ENCODE peak calls at places on chromosome 12, in five cellular contexts. One of them, this sample, is unnamed.

GRCh38 chr12:7989827-7990491 is 42.6 kb upstream of the FOXJ2 start:
- DNase-seq in HFF-Myc: no peak
- DNase-seq in neural progenitor cell: no peak
- DNase-seq in fibroblast of mammary gland: no peak
- DNase-seq in ovary: no peak
- DNase-seq in this sample: peak; percentile 82

GRCh38 chr12:122955151-122955550 is 11.1 kb downstream of the ABCB9 start:
- DNase-seq in neural progenitor cell: no peak
- DNase-seq in HFF-Myc: no peak
- DNase-seq in fibroblast of mammary gland: no peak
- DNase-seq in ovary: no peak
- DNase-seq in this sample: no peak

GRCh38 chr12:26869908-26870459 is 37.0 kb upstream of the ITPR2 start:
- DNase-seq in HFF-Myc: no peak
- DNase-seq in fibroblast of mammary gland: no peak
- DNase-seq in ovary: no peak
- DNase-seq in neural progenitor cell: no peak
- DNase-seq in this sample: no peak

GRCh38 chr12:118102609-118103008 is 1.2 kb downstream of the VSIG10 start:
- DNase-seq in fibroblast of mammary gland: no peak
- DNase-seq in neural progenitor cell: no peak
- DNase-seq in HFF-Myc: no peak
- DNase-seq in ovary: no peak
- DNase-seq in this sample: no peak

GRCh38 chr12:31521972-31522371 is 69.0 kb downstream of the DENND5B start:
- DNase-seq in HFF-Myc: no peak
- DNase-seq in fibroblast of mammary gland: peak; percentile 30
- DNase-seq in ovary: no peak
- DNase-seq in neural progenitor cell: no peak
- DNase-seq in this sample: no peak

GRCh38 chr12:1646908-1647669 is 18.1 kb downstream of the WNT5B start:
- DNase-seq in fibroblast of mammary gland: no peak
- DNase-seq in HFF-Myc: no peak
- DNase-seq in neural progenitor cell: no peak
- DNase-seq in ovary: no peak
- DNase-seq in this sample: no peak

GRCh38 chr12:46546634-46547273 is 174.2 kb upstream of the SLC38A2 start:
- DNase-seq in HFF-Myc: no peak
- DNase-seq in fibroblast of mammary gland: peak; percentile 72
- DNase-seq in neural progenitor cell: no peak
- DNase-seq in ovary: no peak
- DNase-seq in this sample: no peak

GRCh38 chr12:131607658-131608447 is 103.0 kb upstream of the SFSWAP start:
- DNase-seq in HFF-Myc: no peak
- DNase-seq in ovary: no peak
- DNase-seq in fibroblast of mammary gland: no peak
- DNase-seq in neural progenitor cell: no peak
- DNase-seq in this sample: no peak

GRCh38 chr12:77224346-77224745 is 159.0 kb upstream of the E2F7 start:
- DNase-seq in neural progenitor cell: no peak
- DNase-seq in fibroblast of mammary gland: no peak
- DNase-seq in HFF-Myc: no peak
- DNase-seq in ovary: no peak
- DNase-seq in this sample: no peak

GRCh38 chr12:122848471-122849351 is 13.5 kb downstream of the HIP1R start:
- DNase-seq in HFF-Myc: no peak
- DNase-seq in ovary: no peak
- DNase-seq in neural progenitor cell: no peak
- DNase-seq in fibroblast of mammary gland: no peak
- DNase-seq in this sample: peak; percentile 32

GRCh38 chr12:111387747-111388365 is 17.9 kb upstream of the SH2B3 start:
- DNase-seq in neural progenitor cell: peak; percentile 50
- DNase-seq in fibroblast of mammary gland: no peak
- DNase-seq in ovary: no peak
- DNase-seq in HFF-Myc: no peak
- DNase-seq in this sample: no peak

GRCh38 chr12:6914246-6914947 is at the start of gene ENO2:
- DNase-seq in fibroblast of mammary gland: peak; percentile 52
- DNase-seq in HFF-Myc: no peak
- DNase-seq in neural progenitor cell: peak; percentile 79
- DNase-seq in ovary: peak; percentile 78
- DNase-seq in this sample: peak; percentile 82

GRCh38 chr12:62438098-62438692 is 28.4 kb upstream of the MON2 start:
- DNase-seq in HFF-Myc: peak; percentile 47
- DNase-seq in ovary: no peak
- DNase-seq in fibroblast of mammary gland: peak; percentile 63
- DNase-seq in neural progenitor cell: peak; percentile 69
- DNase-seq in this sample: no peak

GRCh38 chr12:19121449-19122018 is 8.0 kb upstream of the PLEKHA5 start:
- DNase-seq in fibroblast of mammary gland: peak; percentile 12
- DNase-seq in ovary: no peak
- DNase-seq in neural progenitor cell: no peak
- DNase-seq in HFF-Myc: no peak
- DNase-seq in this sample: no peak

GRCh38 chr12:2154050-2154449 is 101.3 kb downstream of the CACNA1C start:
- DNase-seq in neural progenitor cell: peak; percentile 20
- DNase-seq in HFF-Myc: no peak
- DNase-seq in ovary: no peak
- DNase-seq in fibroblast of mammary gland: peak; percentile 76
- DNase-seq in this sample: no peak

GRCh38 chr12:72246370-72246769 is 25.8 kb upstream of the TRHDE start:
- DNase-seq in fibroblast of mammary gland: no peak
- DNase-seq in HFF-Myc: no peak
- DNase-seq in neural progenitor cell: no peak
- DNase-seq in ovary: no peak
- DNase-seq in this sample: no peak

GRCh38 chr12:46674818-46675217 is 151.0 kb downstream of the SLC38A4 start:
- DNase-seq in HFF-Myc: no peak
- DNase-seq in ovary: no peak
- DNase-seq in fibroblast of mammary gland: no peak
- DNase-seq in neural progenitor cell: no peak
- DNase-seq in this sample: no peak

GRCh38 chr12:54658306-54659264 is 10.4 kb upstream of the DCD start:
- DNase-seq in neural progenitor cell: peak; percentile 73
- DNase-seq in fibroblast of mammary gland: peak; percentile 33
- DNase-seq in HFF-Myc: peak; percentile 2
- DNase-seq in ovary: no peak
- DNase-seq in this sample: peak; percentile 50

GRCh38 chr12:19035552-19035951 is 94.0 kb upstream of the PLEKHA5 start:
- DNase-seq in ovary: no peak
- DNase-seq in fibroblast of mammary gland: peak; percentile 89
- DNase-seq in HFF-Myc: no peak
- DNase-seq in neural progenitor cell: no peak
- DNase-seq in this sample: no peak

GRCh38 chr12:38905480-38906351 is at the start of gene CPNE8:
- DNase-seq in neural progenitor cell: peak; percentile 75
- DNase-seq in ovary: peak; percentile 84
- DNase-seq in fibroblast of mammary gland: peak; percentile 70
- DNase-seq in HFF-Myc: no peak
- DNase-seq in this sample: peak; percentile 90

GRCh38 chr12:6233121-6233971 is 33.1 kb downstream of the CD9 start:
- DNase-seq in HFF-Myc: no peak
- DNase-seq in ovary: no peak
- DNase-seq in neural progenitor cell: no peak
- DNase-seq in fibroblast of mammary gland: no peak
- DNase-seq in this sample: no peak

GRCh38 chr12:122395319-122395718 is 27.1 kb downstream of the CLIP1 start:
- DNase-seq in HFF-Myc: peak; percentile 49
- DNase-seq in ovary: no peak
- DNase-seq in fibroblast of mammary gland: peak; percentile 94
- DNase-seq in neural progenitor cell: no peak
- DNase-seq in this sample: no peak

GRCh38 chr12:15208140-15208539 is 13.1 kb downstream of the RERG start:
- DNase-seq in neural progenitor cell: no peak
- DNase-seq in HFF-Myc: no peak
- DNase-seq in fibroblast of mammary gland: peak; percentile 58
- DNase-seq in ovary: no peak
- DNase-seq in this sample: no peak

GRCh38 chr12:106138279-106138645 is 492 bp downstream of the NUAK1 start:
- DNase-seq in HFF-Myc: no peak
- DNase-seq in fibroblast of mammary gland: no peak
- DNase-seq in neural progenitor cell: no peak
- DNase-seq in ovary: no peak
- DNase-seq in this sample: no peak

GRCh38 chr12:102675672-102676071 is 195.3 kb upstream of the IGF1 start:
- DNase-seq in neural progenitor cell: no peak
- DNase-seq in fibroblast of mammary gland: peak; percentile 3
- DNase-seq in ovary: no peak
- DNase-seq in HFF-Myc: no peak
- DNase-seq in this sample: no peak

GRCh38 chr12:132777614-132778013 is 16.0 kb upstream of the ANKLE2 start:
- DNase-seq in neural progenitor cell: no peak
- DNase-seq in ovary: no peak
- DNase-seq in HFF-Myc: no peak
- DNase-seq in fibroblast of mammary gland: no peak
- DNase-seq in this sample: no peak

GRCh38 chr12:8629486-8630033 is 16.9 kb upstream of the AICDA start:
- DNase-seq in fibroblast of mammary gland: peak; percentile 33
- DNase-seq in ovary: no peak
- DNase-seq in HFF-Myc: peak; percentile 5
- DNase-seq in neural progenitor cell: no peak
- DNase-seq in this sample: no peak

GRCh38 chr12:46556105-46556559 is 183.6 kb upstream of the SLC38A2 start:
- DNase-seq in neural progenitor cell: no peak
- DNase-seq in fibroblast of mammary gland: peak; percentile 99
- DNase-seq in HFF-Myc: peak; percentile 92
- DNase-seq in ovary: no peak
- DNase-seq in this sample: no peak

GRCh38 chr12:72832024-72832423 is 559.9 kb downstream of the TRHDE start:
- DNase-seq in neural progenitor cell: no peak
- DNase-seq in HFF-Myc: no peak
- DNase-seq in ovary: no peak
- DNase-seq in fibroblast of mammary gland: no peak
- DNase-seq in this sample: no peak

GRCh38 chr12:8031872-8032241 is 659 bp upstream of the FOXJ2 start:
- DNase-seq in neural progenitor cell: no peak
- DNase-seq in HFF-Myc: no peak
- DNase-seq in ovary: no peak
- DNase-seq in fibroblast of mammary gland: peak; percentile 23
- DNase-seq in this sample: no peak

GRCh38 chr12:12439636-12440035 is 82.8 kb downstream of the BORCS5 start:
- DNase-seq in HFF-Myc: no peak
- DNase-seq in neural progenitor cell: no peak
- DNase-seq in fibroblast of mammary gland: peak; percentile 95
- DNase-seq in ovary: no peak
- DNase-seq in this sample: no peak

GRCh38 chr12:1691123-1692007 is 495 bp downstream of the ADIPOR2 start:
- DNase-seq in fibroblast of mammary gland: no peak
- DNase-seq in neural progenitor cell: peak; percentile 92
- DNase-seq in ovary: no peak
- DNase-seq in HFF-Myc: no peak
- DNase-seq in this sample: peak; percentile 73

GRCh38 chr12:104736307-104736706 is 221.8 kb downstream of the SLC41A2 start:
- DNase-seq in HFF-Myc: peak; percentile 88
- DNase-seq in ovary: no peak
- DNase-seq in neural progenitor cell: no peak
- DNase-seq in fibroblast of mammary gland: peak; percentile 91
- DNase-seq in this sample: no peak
- TF ChIP-seq CTCF in HFF-Myc: peak; percentile 15
- TF ChIP-seq CTCF in ovary: no peak
- TF ChIP-seq CTCF in neural progenitor cell: no peak
- TF ChIP-seq CTCF in fibroblast of mammary gland: peak; percentile 19
- TF ChIP-seq CTCF in this sample: no peak

GRCh38 chr12:65238609-65239008 is 39.9 kb upstream of the MSRB3 start:
- DNase-seq in ovary: no peak
- DNase-seq in neural progenitor cell: no peak
- DNase-seq in fibroblast of mammary gland: no peak
- DNase-seq in HFF-Myc: no peak
- DNase-seq in this sample: no peak
- TF ChIP-seq CTCF in ovary: no peak
- TF ChIP-seq CTCF in neural progenitor cell: no peak
- TF ChIP-seq CTCF in fibroblast of mammary gland: no peak
- TF ChIP-seq CTCF in HFF-Myc: no peak
- TF ChIP-seq CTCF in this sample: no peak

DNA sequence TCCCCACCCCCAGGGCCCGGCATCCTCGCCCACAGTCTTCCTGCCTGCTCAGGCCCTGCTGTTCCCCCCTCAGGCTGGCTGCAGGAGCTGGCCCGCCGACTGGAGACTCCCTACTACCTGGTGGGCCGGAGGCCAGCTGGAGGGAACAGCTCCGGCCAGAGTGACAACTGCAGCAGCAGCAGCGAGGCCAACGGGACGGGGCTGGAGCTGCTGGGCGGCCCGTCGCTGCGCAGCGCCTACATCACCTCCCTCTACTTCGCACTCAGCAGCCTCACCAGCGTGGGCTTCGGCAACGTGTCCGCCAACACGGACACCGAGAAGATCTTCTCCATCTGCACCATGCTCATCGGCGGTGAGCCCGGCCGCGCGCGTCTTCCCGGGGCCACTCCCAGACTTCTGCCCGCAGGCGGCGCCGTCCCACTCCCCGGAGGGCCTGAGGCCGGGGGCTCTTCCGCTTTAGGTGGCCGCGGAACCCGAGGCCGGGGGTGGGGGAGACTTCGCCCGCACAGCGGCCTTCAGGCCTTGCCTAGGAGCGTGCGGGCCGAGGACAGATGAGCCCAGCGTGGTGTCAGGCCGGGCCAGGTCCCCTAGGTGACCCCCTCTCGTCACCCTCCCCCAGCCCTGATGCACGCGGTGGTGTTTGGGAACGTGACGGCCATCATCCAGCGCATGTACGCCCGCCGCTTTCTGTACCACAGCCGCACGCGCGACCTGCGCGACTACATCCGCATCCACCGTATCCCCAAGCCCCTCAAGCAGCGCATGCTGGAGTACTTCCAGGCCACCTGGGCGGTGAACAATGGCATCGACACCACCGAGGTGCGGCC is 10.2 kb downstream of the KCNH3 start:
- DNase-seq in fibroblast of mammary gland: no peak
- DNase-seq in neural progenitor cell: peak; percentile 75
- DNase-seq in ovary: peak; percentile 63
- DNase-seq in HFF-Myc: no peak
- DNase-seq in this sample: no peak
- TF ChIP-seq CTCF in fibroblast of mammary gland: peak; percentile 14
- TF ChIP-seq CTCF in neural progenitor cell: peak; percentile 56
- TF ChIP-seq CTCF in ovary: peak; percentile 41
- TF ChIP-seq CTCF in HFF-Myc: peak; percentile 42
- TF ChIP-seq CTCF in this sample: peak; percentile 51

DNA sequence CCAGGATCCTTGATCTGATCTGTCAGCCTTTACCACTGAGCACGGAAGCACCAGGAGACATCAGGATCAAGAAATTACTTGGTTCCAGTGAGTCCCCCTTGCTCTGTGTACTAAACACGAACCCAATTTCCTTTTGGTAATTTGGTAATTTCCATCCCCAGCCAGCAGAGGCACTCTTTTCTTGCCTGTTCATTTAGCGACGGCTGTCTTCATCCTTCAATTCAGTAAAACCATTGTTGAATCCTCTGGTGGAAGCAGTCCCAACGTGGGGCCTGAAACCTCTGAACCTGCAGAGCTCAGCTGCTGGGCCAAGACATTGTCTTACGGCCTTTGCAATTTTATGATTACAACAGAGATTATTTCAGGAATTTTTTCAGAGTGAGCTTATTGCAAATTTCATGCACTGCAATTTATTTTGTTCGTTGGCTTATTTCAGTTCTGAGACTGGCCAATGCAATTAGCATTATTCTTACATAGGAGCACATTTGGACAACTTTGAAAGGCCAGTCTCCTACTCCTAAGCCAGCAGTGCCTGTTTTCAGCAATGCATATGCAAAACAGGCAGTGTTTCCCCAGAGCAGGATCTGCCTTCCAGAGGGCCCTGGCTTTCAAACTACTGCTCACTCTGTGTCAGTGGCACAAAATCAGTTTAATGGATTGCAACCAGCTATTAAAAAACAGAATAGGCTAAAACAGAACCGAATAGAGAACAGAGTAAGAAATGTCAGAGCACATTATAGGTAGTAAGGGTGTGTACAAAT is 372.9 kb upstream of the TMEM132C start:
- DNase-seq in fibroblast of mammary gland: no peak
- DNase-seq in ovary: no peak
- DNase-seq in neural progenitor cell: peak; percentile 60
- DNase-seq in HFF-Myc: no peak
- DNase-seq in this sample: no peak
- TF ChIP-seq CTCF in fibroblast of mammary gland: peak; percentile 15
- TF ChIP-seq CTCF in ovary: no peak
- TF ChIP-seq CTCF in neural progenitor cell: peak; percentile 69
- TF ChIP-seq CTCF in HFF-Myc: peak; percentile 14
- TF ChIP-seq CTCF in this sample: peak; percentile 20

This sample was measured in lower lobe of right lung.